ENCODE peak calls at places on chromosomes 7 and 10, in nine cellular contexts. F, X, A, H, U, P, L, Y and N are unnamed samples.

GRCh38 chr7:122135275-122135674 is 8.8 kb downstream of the AASS start:
- DNase-seq in F (no peak), X (no peak), A (no peak), H (no peak), U (no peak), P (no peak), L (no peak), Y (no peak), N (no peak)

GRCh38 chr10:123530166-123530870 is 135.8 kb upstream of the GPR26 start:
- DNase-seq in F (no peak), X (no peak), A (no peak), H (no peak), U (no peak), P (no peak), L (no peak), Y (no peak), N (no peak)

GRCh38 chr10:69639291-69640195 is 9.5 kb downstream of the FAM241B start:
- DNase-seq in F (peak), X (peak), A (peak), H (peak), U (peak), P (peak), L (no peak), Y (peak), N (peak)

GRCh38 chr10:100519321-100520051 is at the start of gene SEC31B:
- DNase-seq in F (no peak), X (no peak), A (no peak), H (no peak), U (no peak), P (peak), L (no peak), Y (no peak), N (no peak)

GRCh38 chr10:104350146-104350635 is 3.4 kb upstream of the CFAP58 start:
- DNase-seq in F (peak), X (peak), A (no peak), H (peak), U (no peak), P (peak), L (peak), Y (peak), N (no peak)

GRCh38 chr7:150944066-150945042 is 33.8 kb downstream of the KCNH2 start:
- DNase-seq in F (no peak), X (peak), A (no peak), H (no peak), U (no peak), P (no peak), L (no peak), Y (no peak), N (no peak)

GRCh38 chr7:32062150-32062549 is 8.1 kb downstream of the PDE1C start:
- DNase-seq in F (peak), X (peak), A (peak), H (peak), U (no peak), P (no peak), L (no peak), Y (peak), N (no peak)

GRCh38 chr10:31770307-31770902 is 158.2 kb downstream of the ARHGAP12 start:
- DNase-seq in F (no peak), X (no peak), A (peak), H (no peak), U (no peak), P (no peak), L (no peak), Y (peak), N (no peak)

GRCh38 chr7:45985902-45986301 is 64.8 kb upstream of the IGFBP3 start:
- DNase-seq in F (peak), X (peak), A (no peak), H (peak), U (peak), P (no peak), L (no peak), Y (no peak), N (no peak)

GRCh38 chr10:1374501-1374900 is 318.3 kb downstream of the WDR37 start:
- DNase-seq in F (no peak), X (no peak), A (no peak), H (no peak), U (no peak), P (no peak), L (no peak), Y (no peak), N (no peak)

GRCh38 chr10:71621263-71621751 is 98.3 kb downstream of the C10orf105 start:
- DNase-seq in F (no peak), X (no peak), A (no peak), H (no peak), U (no peak), P (no peak), L (no peak), Y (no peak), N (no peak)

GRCh38 chr7:65216469-65216868 is 157.2 kb upstream of the ZNF92 start:
- DNase-seq in F (peak), X (peak), A (peak), H (peak), U (no peak), P (peak), L (peak), Y (peak), N (no peak)

GRCh38 chr7:130210181-130210935 is 2.7 kb downstream of the SSMEM1 start:
- DNase-seq in F (peak), X (peak), A (no peak), H (peak), U (no peak), P (no peak), L (no peak), Y (no peak), N (no peak)

GRCh38 chr7:70494977-70495376 is 637.0 kb upstream of the GALNT17 start:
- DNase-seq in F (no peak), X (no peak), A (no peak), H (no peak), U (no peak), P (no peak), L (no peak), Y (no peak), N (no peak)

GRCh38 chr7:36945612-36946400 is 221.5 kb upstream of the AOAH start:
- DNase-seq in F (no peak), X (no peak), A (no peak), H (no peak), U (no peak), P (peak), L (peak), Y (no peak), N (no peak)

GRCh38 chr7:123635551-123636359 is 19.9 kb upstream of the LMOD2 start:
- DNase-seq in F (peak), X (peak), A (no peak), H (peak), U (peak), P (no peak), L (no peak), Y (no peak), N (no peak)

GRCh38 chr7:44057849-44058758 is 7.3 kb downstream of the PGAM2 start:
- DNase-seq in F (no peak), X (peak), A (no peak), H (no peak), U (no peak), P (no peak), L (no peak), Y (peak), N (no peak)

GRCh38 chr7:115145512-115145911 is 223.6 kb downstream of the MDFIC start:
- DNase-seq in F (peak), X (no peak), A (no peak), H (no peak), U (peak), P (no peak), L (no peak), Y (no peak), N (no peak)

GRCh38 chr7:88218836-88219605 is 817 bp downstream of the SRI start:
- DNase-seq in F (peak), X (peak), A (peak), H (peak), U (peak), P (peak), L (peak), Y (peak), N (no peak)

GRCh38 chr7:105336009-105336408 is 52.7 kb downstream of the SRPK2 start:
- DNase-seq in F (peak), X (peak), A (no peak), H (peak), U (no peak), P (no peak), L (no peak), Y (no peak), N (no peak)

GRCh38 chr10:47309403-47310089 is 9.5 kb downstream of the GDF10 start:
- DNase-seq in F (no peak), X (no peak), A (peak), H (no peak), U (no peak), P (no peak), L (no peak), Y (no peak), N (no peak)

GRCh38 chr10:46546591-46547330 is 9.7 kb downstream of the GPRIN2 start:
- DNase-seq in F (no peak), X (peak), A (peak), H (no peak), U (no peak), P (no peak), L (no peak), Y (no peak), N (no peak)

GRCh38 chr7:84106291-84106690 is 88.3 kb downstream of the SEMA3A start:
- DNase-seq in F (no peak), X (no peak), A (no peak), H (no peak), U (no peak), P (no peak), L (no peak), Y (no peak), N (no peak)

GRCh38 chr10:62916157-62916603 is 100.0 kb upstream of the EGR2 start:
- DNase-seq in F (peak), X (peak), A (no peak), H (peak), U (peak), P (no peak), L (no peak), Y (no peak), N (no peak)

GRCh38 chr10:27153855-27154198 is 357 bp downstream of the YME1L1 start:
- DNase-seq in F (peak), X (peak), A (peak), H (no peak), U (no peak), P (no peak), L (no peak), Y (no peak), N (no peak)